ENCODE peak calls at places on chromosomes 12 and 14, in eight cellular contexts. P is astrocyte of the spinal cord, E is PC-9, V is WTC11, H is GM10248, Q is RWPE1, Z is choroid plexus epithelial cell, L is GM23338. B is an unnamed sample.

GRCh38 chr12:4353785-4354208 is 25.7 kb downstream of the FGF23 start:
- DNase-seq in L (peak; percentile 68), V (peak; percentile 26), P (peak; percentile 4), Z (peak; percentile 29), E (no peak), Q (peak; percentile 43), H (no peak), B (no peak)

GRCh38 chr14:49461529-49462401 is 124.4 kb downstream of the RPS29 start:
- DNase-seq in L (peak; percentile 92), Z (peak; percentile 89), Q (peak; percentile 21), V (peak; percentile 31), P (peak; percentile 76), E (peak; percentile 43), H (peak; percentile 33), B (peak; percentile 45)

GRCh38 chr12:25337916-25338315 is 87.2 kb upstream of the KRAS start:
- DNase-seq in P (no peak), V (no peak), H (no peak), Z (no peak), L (no peak), E (no peak), Q (no peak), B (no peak)

GRCh38 chr12:13045816-13046215 is 1.6 kb downstream of the FAM234B start:
- DNase-seq in E (no peak), Z (no peak), H (no peak), L (no peak), Q (no peak), P (no peak), V (no peak), B (no peak)

GRCh38 chr12:63420206-63420644 is 248.1 kb downstream of the DPY19L2 start:
- DNase-seq in P (peak; percentile 78), Z (peak; percentile 94), Q (no peak), V (peak; percentile 80), L (peak; percentile 97), E (peak; percentile 23), H (peak; percentile 38), B (peak; percentile 38)

GRCh38 chr14:100804558-100805309 is 21.2 kb upstream of the MEG3 start:
- DNase-seq in V (no peak), E (no peak), Q (no peak), Z (no peak), H (no peak), P (no peak), L (peak; percentile 49), B (no peak)

GRCh38 chr14:69629225-69630127 is 18.1 kb downstream of the SUSD6 start:
- DNase-seq in V (no peak), Z (no peak), Q (no peak), P (no peak), E (no peak), L (no peak), H (peak; percentile 44), B (no peak)

GRCh38 chr12:96907681-96908163 is 665 bp downstream of the NEDD1 start:
- DNase-seq in P (peak; percentile 51), Z (peak; percentile 37), H (peak; percentile 23), V (no peak), Q (peak; percentile 20), E (peak; percentile 8), L (peak; percentile 56), B (peak; percentile 28)

GRCh38 chr14:52790756-52791203 is 627 bp downstream of the GNPNAT1 start:
- DNase-seq in L (no peak), E (no peak), P (peak; percentile 34), Q (no peak), V (no peak), Z (no peak), H (peak; percentile 36), B (no peak)

GRCh38 chr12:49342066-49342913 is 4.4 kb upstream of the DNAJC22 start:
- DNase-seq in H (peak; percentile 87), Q (no peak), P (peak; percentile 68), L (peak; percentile 98), Z (peak; percentile 75), V (peak; percentile 96), E (peak; percentile 74), B (peak; percentile 93)
- TF ChIP-seq CTCF in H (peak; percentile 81), Q (peak; percentile 86), P (peak; percentile 80), L (peak; percentile 80), Z (peak; percentile 76), V (peak; percentile 92), E (peak; percentile 71), B (peak; percentile 75)

DNA sequence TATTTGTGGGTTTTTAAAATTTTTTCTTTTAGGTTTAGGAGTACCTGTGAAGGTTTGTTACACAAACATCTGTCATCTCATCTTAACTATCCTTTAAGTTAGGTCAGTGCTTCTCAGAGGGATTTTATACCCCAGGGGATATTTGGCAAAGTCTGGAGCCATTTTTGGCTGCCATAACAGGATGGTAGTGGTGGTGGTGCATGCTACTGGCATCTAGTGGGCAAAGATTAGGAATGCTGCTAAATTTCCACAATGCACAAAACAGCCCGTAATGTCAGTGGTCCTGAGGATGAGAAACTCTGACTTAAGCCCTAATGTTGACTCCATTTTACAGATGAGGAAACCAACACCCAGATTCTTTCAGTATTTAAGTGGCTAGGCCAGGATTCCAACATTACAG is 85.2 kb upstream of the MYF6 start:
- DNase-seq in Q (no peak), Z (peak; percentile 26), H (no peak), L (peak; percentile 24), E (no peak), P (peak; percentile 34), V (no peak), B (no peak)
- TF ChIP-seq CTCF in Q (peak; percentile 15), Z (peak; percentile 45), H (no peak), L (peak; percentile 58), E (no peak), P (peak; percentile 44), V (no peak), B (no peak)

GRCh38 chr12:80268924-80269749 is 169.8 kb downstream of the OTOGL start:
- DNase-seq in Z (peak; percentile 79), L (no peak), P (peak; percentile 88), H (no peak), E (peak; percentile 7), Q (peak; percentile 75), V (no peak), B (no peak)

GRCh38 chr12:80271770-80272169 is 172.3 kb upstream of the PTPRQ start:
- DNase-seq in E (no peak), Q (no peak), V (no peak), Z (peak; percentile 12), H (no peak), P (no peak), L (no peak), B (no peak)

GRCh38 chr12:80272516-80272915 is 171.5 kb upstream of the PTPRQ start:
- DNase-seq in Q (no peak), L (no peak), V (no peak), H (no peak), E (no peak), Z (no peak), P (peak; percentile 22), B (no peak)

GRCh38 chr12:80273144-80273543 is 170.9 kb upstream of the PTPRQ start:
- DNase-seq in P (no peak), L (no peak), Q (no peak), H (no peak), V (no peak), Z (no peak), E (no peak), B (no peak)

GRCh38 chr12:80269953-80270552 is 170.7 kb downstream of the OTOGL start:
- DNase-seq in H (peak; percentile 14), V (no peak), P (peak; percentile 62), L (peak; percentile 72), Q (peak; percentile 27), Z (peak; percentile 72), E (no peak), B (no peak)
- TF ChIP-seq CTCF in H (peak; percentile 64), V (peak; percentile 53), P (peak; percentile 55), L (peak; percentile 81), Q (peak; percentile 72), Z (peak; percentile 65), E (peak; percentile 84), B (peak; percentile 64)

DNA sequence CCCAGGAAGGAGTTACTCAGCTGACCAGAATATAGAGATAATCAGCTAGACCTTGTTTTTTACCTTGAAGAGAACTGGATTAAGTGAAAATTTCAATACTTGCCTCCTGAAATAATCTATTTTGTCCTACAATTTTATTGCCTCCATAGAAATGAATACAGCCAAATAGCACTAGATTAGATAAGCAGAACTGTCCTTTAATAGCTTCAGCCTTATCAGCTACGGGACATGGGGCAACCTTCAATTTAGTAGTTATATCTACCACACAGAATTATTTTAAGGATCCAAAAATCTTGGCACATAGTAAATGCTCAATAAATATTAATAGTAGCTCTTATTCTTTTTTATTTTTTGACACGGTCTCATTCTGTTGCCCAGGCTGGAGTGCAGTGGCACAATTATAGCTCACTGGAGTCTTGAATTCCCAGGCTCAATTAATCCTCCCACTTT is 67.2 kb upstream of the PLEKHG3 start:
- DNase-seq in V (no peak), P (no peak), E (no peak), H (no peak), L (no peak), Q (no peak), Z (no peak), B (no peak)
- TF ChIP-seq CTCF in V (no peak), P (no peak), E (peak; percentile 67), H (no peak), L (no peak), Q (peak; percentile 65), Z (no peak), B (no peak)

GRCh38 chr14:35628989-35629388 is 95.0 kb downstream of the INSM2 start:
- DNase-seq in H (no peak), L (peak; percentile 24), P (no peak), E (no peak), Z (peak; percentile 2), V (no peak), Q (no peak), B (no peak)
- TF ChIP-seq CTCF in H (no peak), L (no peak), P (no peak), E (no peak), Z (no peak), V (no peak), Q (no peak), B (no peak)

DNA sequence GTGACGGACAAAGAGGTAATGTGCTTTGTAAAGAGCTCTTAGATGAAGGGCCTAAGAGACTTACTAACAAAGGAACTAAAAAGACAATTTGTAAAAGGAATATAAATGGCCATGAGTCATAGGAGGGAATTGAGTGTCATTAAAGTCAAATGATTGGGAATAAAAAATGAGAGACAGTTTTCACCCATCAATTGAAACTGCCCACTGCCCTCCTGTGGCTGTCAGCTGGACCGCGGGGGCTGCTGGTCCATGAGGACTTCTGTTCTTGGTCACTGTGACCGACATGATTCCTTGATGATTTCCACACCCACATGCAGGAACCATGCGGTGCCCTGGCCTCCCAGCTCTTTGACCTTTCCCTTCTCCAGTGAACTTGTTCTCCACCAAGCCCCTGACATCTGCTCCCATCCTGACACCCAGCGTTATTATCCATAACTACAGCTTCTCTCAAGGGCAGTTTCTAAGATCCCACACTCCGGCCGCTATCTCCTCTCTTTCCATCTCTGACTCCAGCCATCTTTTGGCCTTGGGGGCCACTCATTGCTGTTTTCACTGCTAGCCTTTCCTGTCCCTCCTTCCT is 48.4 kb downstream of the C12orf75 start:
- DNase-seq in H (no peak), E (no peak), L (no peak), Z (peak; percentile 40), Q (no peak), V (peak; percentile 20), P (no peak), B (no peak)
- TF ChIP-seq CTCF in H (peak; percentile 39), E (no peak), L (peak; percentile 49), Z (peak; percentile 61), Q (no peak), V (no peak), P (peak; percentile 51), B (peak; percentile 36)

GRCh38 chr12:2353281-2353680 is 300.5 kb downstream of the CACNA1C start:
- DNase-seq in H (no peak), V (no peak), L (no peak), E (no peak), P (no peak), Z (no peak), Q (no peak), B (no peak)
- TF ChIP-seq CTCF in H (no peak), V (no peak), L (no peak), E (no peak), P (no peak), Z (no peak), Q (no peak), B (no peak)